ENCODE peak calls at places on chromosomes 13 and 19, in four cellular contexts. K is H9, F is H1, S is IMR-90. P is an unnamed sample.

GRCh38 chr13:47858678-47859050 is 142.4 kb downstream of the SUCLA2 start:
- DNase-seq in F (no peak), S (peak), K (no peak), P (peak)

GRCh38 chr19:18097217-18097992 is at the start of gene MAST3:
- DNase-seq in F (no peak), S (peak), K (peak), P (peak)

GRCh38 chr13:94947965-94948371 is 235.6 kb upstream of the SOX21 start:
- DNase-seq in F (peak), K (no peak), S (no peak), P (no peak)

GRCh38 chr13:49374585-49375290 is 69.1 kb downstream of the CAB39L start:
- DNase-seq in F (no peak), S (peak), K (no peak), P (peak)

GRCh38 chr13:72141845-72142470 is 275.0 kb upstream of the DACH1 start:
- DNase-seq in S (no peak), F (no peak), K (no peak), P (no peak)

GRCh38 chr19:53959176-53959757 is 3.5 kb upstream of the CACNG8 start:
- DNase-seq in S (no peak), F (no peak), K (peak), P (no peak)

GRCh38 chr13:28022848-28023518 is 34.5 kb upstream of the URAD start:
- DNase-seq in K (peak), S (peak), F (no peak), P (no peak)

GRCh38 chr13:99876651-99877050 is 94.9 kb downstream of the ZIC5 start:
- DNase-seq in F (no peak), S (no peak), K (no peak), P (no peak)

GRCh38 chr13:33090755-33091454 is 74.7 kb downstream of the KL start:
- DNase-seq in K (no peak), F (no peak), S (no peak), P (peak)

GRCh38 chr19:19343016-19343362 is 22.4 kb downstream of the MAU2 start:
- DNase-seq in S (no peak), K (no peak), F (no peak), P (no peak)

GRCh38 chr19:19345232-19345631 is 24.6 kb downstream of the MAU2 start:
- DNase-seq in K (no peak), S (no peak), F (no peak), P (no peak)

GRCh38 chr19:19343762-19344161 is 23.1 kb downstream of the MAU2 start:
- DNase-seq in S (no peak), K (no peak), F (no peak), P (no peak)

GRCh38 chr19:19341026-19341425 is 20.4 kb downstream of the MAU2 start:
- DNase-seq in F (no peak), S (no peak), K (no peak), P (no peak)

DNA sequence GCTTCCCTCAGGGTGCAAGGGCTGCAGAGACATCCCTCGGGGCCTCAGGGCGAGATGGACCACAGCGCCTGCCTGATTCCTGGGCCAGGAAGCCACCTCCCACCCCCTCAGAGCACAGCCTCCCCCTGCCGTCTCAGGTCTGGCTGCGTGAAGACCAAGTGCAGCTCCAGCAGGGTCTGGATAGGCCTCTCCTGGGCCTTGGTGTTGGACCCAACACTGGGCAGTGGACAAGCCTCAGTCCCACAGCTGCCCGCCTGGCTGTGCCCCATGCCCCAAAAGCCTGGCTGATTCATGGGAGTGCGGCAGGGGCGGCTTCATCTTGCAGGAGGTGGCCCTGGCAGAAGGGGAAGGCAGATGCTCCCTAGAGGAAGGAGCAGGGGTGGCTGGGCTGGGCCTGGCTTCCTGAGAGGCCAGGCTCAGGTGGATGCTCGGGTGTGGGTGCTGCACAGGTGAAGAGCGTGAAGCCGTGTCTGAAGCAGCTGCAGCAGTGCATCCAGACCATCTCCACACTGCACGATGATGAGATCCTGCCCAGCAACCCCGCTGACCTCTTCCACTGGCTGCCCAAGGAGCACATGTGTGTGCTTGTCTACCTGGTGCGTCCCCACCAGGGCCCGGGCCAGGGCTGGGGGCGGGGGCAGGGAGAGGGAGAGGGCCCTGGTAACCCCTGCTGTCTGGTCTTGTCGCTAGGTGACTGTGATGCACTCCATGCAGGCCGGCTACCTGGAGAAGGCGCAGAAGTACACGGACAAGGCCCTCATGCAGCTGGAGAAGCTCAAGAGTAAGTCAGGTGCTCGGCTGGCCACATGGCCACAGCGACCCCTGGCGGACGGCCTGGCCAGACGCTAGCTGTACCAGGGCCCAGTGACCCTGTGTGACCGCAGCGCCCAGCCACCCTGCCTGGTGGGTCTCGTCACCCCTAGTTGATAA is 21.7 kb downstream of the MAU2 start:
- DNase-seq in F (peak), S (peak), K (peak), P (peak)
- H2BK5ac ChIP-seq in F (no peak), S (no peak), K (no peak), P (no peak)

DNA sequence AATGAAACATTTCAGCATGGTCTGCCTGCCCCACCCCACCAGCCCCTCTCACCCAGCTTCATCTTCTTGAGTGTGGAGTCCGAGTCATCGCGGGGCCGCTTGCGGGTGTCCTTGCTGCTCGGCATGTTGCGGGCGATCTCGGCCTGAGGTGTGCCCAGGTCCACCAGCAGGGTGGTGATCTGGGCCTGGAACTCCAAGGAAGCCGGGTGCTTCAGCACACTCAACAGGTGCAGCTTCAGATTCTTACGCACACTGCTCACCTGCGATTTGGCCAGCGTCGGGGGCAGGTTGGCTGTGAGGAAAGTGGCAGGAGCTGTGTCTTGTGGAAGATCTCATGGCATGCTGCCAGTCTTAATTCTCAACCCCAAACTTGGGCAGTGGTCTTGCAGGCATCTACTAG is 20.7 kb downstream of the SYMPK start:
- DNase-seq in K (no peak), S (no peak), F (no peak), P (no peak)
- H2BK5ac ChIP-seq in K (no peak), S (no peak), F (no peak), P (no peak)

GRCh38 chr13:43963726-43964125 is 84.0 kb downstream of the LACC1 start:
- DNase-seq in S (no peak), F (no peak), K (peak), P (peak)

GRCh38 chr13:43959291-43959690 is 79.6 kb downstream of the LACC1 start:
- DNase-seq in K (no peak), S (no peak), F (no peak), P (no peak)

GRCh38 chr13:43964698-43965097 is 85.0 kb downstream of the LACC1 start:
- DNase-seq in F (no peak), K (no peak), S (no peak), P (no peak)

GRCh38 chr13:43965446-43965845 is 85.7 kb downstream of the LACC1 start:
- DNase-seq in S (no peak), K (no peak), F (no peak), P (no peak)

DNA sequence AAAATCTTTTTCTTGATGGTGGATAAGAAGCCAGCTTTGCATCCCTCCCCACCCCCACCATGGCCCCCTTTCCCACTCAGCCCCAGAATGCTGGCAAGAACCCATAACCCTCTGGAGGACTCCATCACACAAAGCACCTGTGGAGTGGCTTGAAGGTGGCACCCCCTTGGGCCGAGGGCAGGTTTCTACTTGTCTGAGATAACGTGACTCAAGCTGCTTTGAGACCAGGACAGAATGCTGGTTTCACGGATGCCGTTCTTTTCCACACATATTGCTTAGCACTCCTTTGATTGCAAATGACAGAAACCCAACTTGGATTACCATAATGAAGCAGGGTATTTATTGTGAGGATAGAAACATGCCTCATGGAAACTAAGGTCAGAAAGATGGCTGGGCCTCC is 82.2 kb downstream of the LACC1 start:
- DNase-seq in S (no peak), K (no peak), F (no peak), P (no peak)
- H2BK5ac ChIP-seq in S (no peak), K (no peak), F (no peak), P (no peak)

GRCh38 chr19:57244513-57244912 is 4.1 kb downstream of the ZNF805 start:
- DNase-seq in S (no peak), F (no peak), K (no peak), P (no peak)

GRCh38 chr19:57242821-57243220 is 2.4 kb downstream of the ZNF805 start:
- DNase-seq in S (no peak), K (no peak), F (no peak), P (no peak)

GRCh38 chr19:57240311-57241090 is at the start of gene ZNF805:
- DNase-seq in F (peak), K (peak), S (peak), P (peak)

GRCh38 chr19:57241181-57241580 is 749 bp downstream of the ZNF805 start:
- DNase-seq in F (no peak), K (no peak), S (peak), P (peak)

GRCh38 chr19:57239982-57240310 is 486 bp upstream of the ZNF805 start:
- DNase-seq in K (no peak), S (no peak), F (no peak), P (no peak)
- H2BK5ac ChIP-seq in K (no peak), S (peak), F (peak), P (no peak)

GRCh38 chr19:28291874-28292273 is 921.1 kb downstream of the UQCRFS1 start:
- DNase-seq in K (no peak), F (no peak), S (no peak), P (no peak)
- H2BK5ac ChIP-seq in K (no peak), F (peak), S (no peak), P (no peak)

GRCh38 chr19:2461751-2462634 is 5.2 kb upstream of the LMNB2 start:
- DNase-seq in F (no peak), K (peak), S (peak), P (peak)
- H2BK5ac ChIP-seq in F (no peak), K (no peak), S (peak), P (no peak)

DNA sequence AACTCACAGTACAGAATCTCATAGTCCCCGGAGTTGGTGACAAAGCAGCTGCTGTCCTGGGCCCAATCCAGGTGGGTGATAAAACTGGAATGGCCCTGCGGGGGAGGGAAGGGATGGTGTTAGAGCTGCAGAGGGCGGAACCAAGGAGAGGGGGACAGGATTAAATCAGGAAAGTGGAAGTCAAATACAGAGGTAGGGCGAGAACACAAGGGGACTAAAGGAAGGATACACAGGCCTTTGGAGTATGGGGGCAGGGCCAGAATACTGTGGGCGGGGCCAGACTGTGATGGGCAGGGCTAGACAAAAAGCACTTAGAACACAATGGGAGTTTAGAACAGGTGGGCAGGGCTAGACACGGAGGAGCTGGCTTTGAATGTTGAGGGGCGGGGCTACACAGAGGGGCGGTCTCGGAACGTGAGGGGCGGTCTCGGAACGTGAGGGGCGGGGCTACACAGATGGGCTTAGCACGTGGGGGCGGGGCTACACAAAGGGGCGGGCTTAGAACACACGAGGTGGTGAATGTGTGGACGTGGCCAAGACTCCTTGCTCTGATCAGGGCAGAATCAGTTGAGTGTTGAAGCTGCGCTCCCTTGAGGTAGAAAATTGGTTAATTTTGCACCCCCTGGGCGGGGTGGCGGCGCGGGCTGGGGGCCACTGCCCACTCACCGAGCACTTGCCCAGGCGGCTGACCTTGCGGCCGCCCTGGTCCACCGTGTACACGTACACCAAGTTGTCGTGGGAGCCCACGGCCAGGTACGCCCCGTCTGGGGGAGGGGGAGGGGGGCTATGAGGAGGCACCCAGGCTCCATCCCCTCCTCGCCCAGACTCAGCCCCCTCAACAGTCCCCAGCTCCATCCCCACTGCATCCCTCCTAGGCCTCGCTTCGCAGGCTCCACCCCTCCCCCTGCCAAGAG is 14.0 kb upstream of the GPR4 start:
- DNase-seq in F (peak), K (peak), S (peak), P (peak)
- H2BK5ac ChIP-seq in F (peak), K (no peak), S (peak), P (no peak)

DNA sequence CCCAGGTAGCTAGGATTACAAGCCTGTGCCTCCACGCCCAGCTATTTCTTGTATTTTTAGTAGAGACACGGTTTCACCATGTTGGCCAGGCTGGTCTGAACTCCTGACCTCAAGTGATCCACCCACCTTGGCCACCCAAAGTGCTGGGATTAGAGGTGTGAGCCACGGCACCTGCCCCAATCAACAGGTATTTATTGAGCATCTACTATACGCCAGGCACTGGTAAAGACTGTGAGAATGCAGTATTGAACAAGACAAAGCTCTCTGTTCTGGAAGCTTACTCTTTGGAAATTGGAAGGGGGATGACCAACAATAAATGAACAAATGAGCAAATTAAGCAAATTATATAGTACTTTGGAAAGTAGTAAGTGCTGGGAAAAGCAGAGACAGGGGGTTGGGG is 21.4 kb upstream of the ERCC1 start:
- DNase-seq in S (no peak), F (no peak), K (no peak), P (no peak)
- H2BK5ac ChIP-seq in S (no peak), F (no peak), K (no peak), P (no peak)

P was measured in mesenchymal stem cell.